ENCODE peak calls at places on chromosomes 12 and 14, in four cellular contexts. G is CD8-positive, alpha-beta memory T cell; Q is HCT116; K is tibial nerve. O is an unnamed sample.

GRCh38 chr14:56119221-56119967 is 1.2 kb downstream of the PELI2 start:
- DNase-seq in G (peak; percentile 32), Q (no peak), K (no peak), O (peak; percentile 50)

GRCh38 chr12:128388461-128388921 is 121.5 kb downstream of the TMEM132C start:
- DNase-seq in G (no peak), Q (no peak), K (no peak), O (no peak)

GRCh38 chr12:115343601-115344000 is 659.6 kb upstream of the TBX3 start:
- DNase-seq in G (no peak), Q (no peak), K (no peak), O (no peak)

GRCh38 chr12:94062194-94062593 is 86.2 kb upstream of the PLXNC1 start:
- DNase-seq in G (no peak), Q (no peak), K (no peak), O (no peak)

GRCh38 chr14:94062344-94062904 is 18.6 kb downstream of the DDX24 start:
- DNase-seq in G (no peak), Q (no peak), K (no peak), O (no peak)

GRCh38 chr14:52299692-52300278 is 14.3 kb upstream of the PTGER2 start:
- DNase-seq in G (peak; percentile 50), Q (peak; percentile 31), K (no peak), O (no peak)

GRCh38 chr12:67541625-67541991 is 106.9 kb upstream of the DYRK2 start:
- DNase-seq in G (peak; percentile 46), Q (no peak), K (no peak), O (peak; percentile 32)

GRCh38 chr12:42484996-42485395 is 104.5 kb downstream of the PRICKLE1 start:
- DNase-seq in G (no peak), Q (no peak), K (no peak), O (no peak)

GRCh38 chr14:49745191-49745590 is 22.8 kb upstream of the KLHDC2 start:
- DNase-seq in G (no peak), Q (no peak), K (no peak), O (no peak)

GRCh38 chr14:92495041-92495440 is 18.5 kb upstream of the RIN3 start:
- DNase-seq in G (no peak), Q (no peak), K (no peak), O (no peak)

GRCh38 chr12:26239508-26240328 is 44.3 kb downstream of the SSPN start:
- DNase-seq in G (no peak), Q (peak; percentile 21), K (peak; percentile 76), O (peak; percentile 50)

GRCh38 chr14:71687115-71687836 is 245.0 kb upstream of the RGS6 start:
- DNase-seq in G (no peak), Q (no peak), K (no peak), O (no peak)

GRCh38 chr14:55454264-55455151 is 14.1 kb upstream of the TBPL2 start:
- DNase-seq in G (no peak), Q (peak; percentile 83), K (no peak), O (peak; percentile 50)

GRCh38 chr14:74620497-74620921 is 8.5 kb upstream of the LTBP2 start:
- DNase-seq in G (no peak), Q (peak; percentile 90), K (no peak), O (no peak)

GRCh38 chr14:87052646-87053225 is 940.2 kb downstream of the GALC start:
- DNase-seq in G (no peak), Q (no peak), K (no peak), O (no peak)

GRCh38 chr12:26345471-26346003 is 150.2 kb downstream of the SSPN start:
- DNase-seq in G (no peak), Q (no peak), K (no peak), O (no peak)

GRCh38 chr12:3795096-3795799 is 42.3 kb upstream of the CRACR2A start:
- DNase-seq in G (no peak), Q (no peak), K (no peak), O (no peak)

GRCh38 chr12:104057771-104058197 is 6.5 kb upstream of the HCFC2 start:
- DNase-seq in G (peak; percentile 10), Q (no peak), K (no peak), O (no peak)

GRCh38 chr12:67661311-67662011 is 12.9 kb downstream of the DYRK2 start:
- DNase-seq in G (no peak), Q (no peak), K (no peak), O (no peak)

GRCh38 chr12:50732591-50732990 is 31.3 kb upstream of the ATF1 start:
- DNase-seq in G (no peak), Q (peak; percentile 3), K (no peak), O (no peak)

GRCh38 chr12:68180792-68181744 is 21.5 kb upstream of the IFNG start:
- DNase-seq in G (peak; percentile 56), Q (no peak), K (no peak), O (no peak)

GRCh38 chr12:106171117-106171750 is 32.5 kb upstream of the NUAK1 start:
- DNase-seq in G (no peak), Q (no peak), K (no peak), O (no peak)

GRCh38 chr12:19992311-19992710 is 376.0 kb upstream of the PDE3A start:
- DNase-seq in G (no peak), Q (no peak), K (no peak), O (no peak)

GRCh38 chr14:56199095-56199975 is 81.1 kb downstream of the PELI2 start:
- DNase-seq in G (no peak), Q (no peak), K (peak; percentile 22), O (no peak)

GRCh38 chr14:101226603-101227425 is 323.3 kb upstream of the RTL1 start:
- DNase-seq in G (no peak), Q (no peak), K (no peak), O (no peak)

GRCh38 chr14:49581961-49582210 is 4.3 kb downstream of the RPS29 start:
- DNase-seq in G (no peak), Q (no peak), K (no peak), O (no peak)

GRCh38 chr14:37116933-37117844 is 55.2 kb downstream of the SLC25A21 start:
- DNase-seq in G (no peak), Q (peak; percentile 6), K (no peak), O (no peak)

GRCh38 chr12:103884316-103884715 is 43.3 kb upstream of the NT5DC3 start:
- DNase-seq in G (peak; percentile 50), Q (no peak), K (no peak), O (peak; percentile 14)

GRCh38 chr12:24756479-24757024 is 192.3 kb downstream of the BCAT1 start:
- DNase-seq in G (no peak), Q (no peak), K (no peak), O (no peak)

GRCh38 chr12:66648336-66648735 is 30.5 kb downstream of the GRIP1 start:
- DNase-seq in G (no peak), Q (no peak), K (no peak), O (no peak)

GRCh38 chr12:25882266-25882665 is 76.2 kb upstream of the RASSF8 start:
- DNase-seq in G (no peak), Q (no peak), K (no peak), O (no peak)

GRCh38 chr12:113831486-113831885 is 134.6 kb downstream of the RBM19 start:
- DNase-seq in G (no peak), Q (no peak), K (no peak), O (no peak)

GRCh38 chr14:68198713-68199464 is 379.3 kb downstream of the RAD51B start:
- DNase-seq in G (no peak), Q (no peak), K (no peak), O (no peak)
- H3K27ac ChIP-seq in G (no peak overlapping the region), Q (peak overlapping the region; percentile 85), K (peak overlapping the region; percentile 58), O (peak overlapping the region; percentile 55)

GRCh38 chr14:53954551-53955233 is 1.9 kb downstream of the BMP4 start:
- DNase-seq in G (no peak), Q (no peak), K (no peak), O (no peak)

GRCh38 chr14:53953002-53953827 is 3.4 kb downstream of the BMP4 start:
- DNase-seq in G (no peak), Q (no peak), K (peak; percentile 78), O (peak; percentile 79)

GRCh38 chr14:53951661-53952265 is 4.9 kb downstream of the BMP4 start:
- DNase-seq in G (no peak), Q (no peak), K (no peak), O (no peak)

GRCh38 chr14:53953828-53954550 is 2.6 kb downstream of the BMP4 start:
- DNase-seq in G (no peak), Q (no peak), K (no peak), O (peak; percentile 44)

DNA sequence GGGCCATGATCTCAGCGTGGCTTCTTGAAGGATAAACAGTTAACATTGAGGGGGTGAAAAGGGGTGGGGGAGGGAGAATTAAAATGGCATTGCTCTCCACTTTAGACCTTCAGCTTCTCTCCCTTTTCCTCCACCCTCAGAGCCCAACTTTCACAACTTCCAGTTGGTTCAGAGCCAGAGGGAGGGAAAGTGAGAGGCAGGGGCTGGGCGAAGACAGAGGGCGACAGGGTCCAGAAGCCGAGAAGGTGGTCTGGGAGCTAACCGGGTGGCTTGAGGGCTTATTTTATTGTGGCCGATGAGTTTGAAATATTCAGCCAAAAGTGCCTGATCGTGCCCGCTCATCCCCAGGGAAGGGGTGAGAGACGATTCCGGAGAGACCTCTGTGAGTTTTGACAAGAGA is 4.1 kb downstream of the BMP4 start:
- DNase-seq in G (no peak), Q (no peak), K (no peak), O (no peak)
- H3K27me3 ChIP-seq in G (peaks cover 10% of the 10 kb centered on the region), Q (no peaks in the 10 kb centered on the region), K (peaks cover 62% of the 10 kb centered on the region), O (peaks cover 18% of the 10 kb centered on the region)

GRCh38 chr14:102528441-102529170 is 19.0 kb upstream of the ANKRD9 start:
- DNase-seq in G (no peak), Q (no peak), K (no peak), O (no peak)
- H3K4me1 ChIP-seq in G (peaks cover 16% of the 10 kb centered on the region), Q (peaks cover 30% of the 10 kb centered on the region), K (no peaks in the 10 kb centered on the region), O (peaks cover 8% of the 10 kb centered on the region)

GRCh38 chr12:123494124-123494843 is 36.3 kb downstream of the SNRNP35 start:
- DNase-seq in G (no peak), Q (no peak), K (no peak), O (no peak)
- H3K27ac ChIP-seq in G (no peak overlapping the region), Q (no peak overlapping the region), K (no peak overlapping the region), O (no peak overlapping the region)

GRCh38 chr12:10636611-10637010 is 23.2 kb upstream of the MAGOHB start:
- DNase-seq in G (no peak), Q (no peak), K (no peak), O (no peak)
- H3K27me3 ChIP-seq in G (no peaks in the 10 kb centered on the region), Q (no peaks in the 10 kb centered on the region), K (no peaks in the 10 kb centered on the region), O (no peaks in the 10 kb centered on the region)

DNA sequence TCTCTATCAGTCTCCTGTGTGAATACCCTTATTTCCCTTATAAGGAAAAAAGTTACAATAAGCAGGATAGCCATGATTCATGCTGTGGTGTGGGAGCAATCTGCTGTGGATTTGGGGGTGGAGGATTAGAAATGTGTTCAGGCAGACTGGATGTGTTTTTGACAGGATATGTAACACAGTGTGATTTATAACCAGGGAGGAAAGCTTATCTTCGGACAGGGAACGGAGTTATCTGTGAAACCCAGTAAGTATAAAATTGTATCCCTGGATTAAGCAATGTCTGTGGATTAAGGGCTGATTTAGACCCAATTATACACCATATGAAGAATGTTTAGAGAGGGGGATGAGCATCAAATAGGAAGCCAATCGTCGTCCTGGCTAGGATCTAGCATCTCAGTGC is 68.8 kb downstream of the DAD1 start:
- DNase-seq in G (no peak), Q (no peak), K (no peak), O (no peak)
- H3K4me1 ChIP-seq in G (peaks cover 100% of the 10 kb centered on the region), Q (no peaks in the 10 kb centered on the region), K (no peaks in the 10 kb centered on the region), O (peaks cover 11% of the 10 kb centered on the region)

O was measured in body of pancreas.